ENCODE peak calls at places on chromosomes 12 and 14, in six cellular contexts. One of them, this sample, is unnamed. For H3K27me3, the result is how much of the 10 kb centered on the place peaks cover.

GRCh38 chr12:24749171-24749570 is 199.7 kb downstream of the BCAT1 start:
- DNase-seq in GM23338: no peak
- DNase-seq in PC-9: no peak
- DNase-seq in upper lobe of right lung: no peak
- DNase-seq in fibroblast of lung: no peak
- DNase-seq in HCT116: no peak
- DNase-seq in this sample: no peak

GRCh38 chr12:32896438-32897275 is at the start of gene PKP2:
- DNase-seq in upper lobe of right lung: peak
- DNase-seq in HCT116: peak
- DNase-seq in fibroblast of lung: peak
- DNase-seq in GM23338: peak
- DNase-seq in PC-9: peak
- DNase-seq in this sample: peak

GRCh38 chr12:108079731-108080130 is 49.4 kb upstream of the WSCD2 start:
- DNase-seq in fibroblast of lung: no peak
- DNase-seq in upper lobe of right lung: no peak
- DNase-seq in HCT116: no peak
- DNase-seq in GM23338: no peak
- DNase-seq in PC-9: no peak
- DNase-seq in this sample: no peak

GRCh38 chr12:51318846-51319570 is 5.0 kb downstream of the BIN2 start:
- DNase-seq in PC-9: no peak
- DNase-seq in HCT116: no peak
- DNase-seq in fibroblast of lung: no peak
- DNase-seq in GM23338: no peak
- DNase-seq in upper lobe of right lung: no peak
- DNase-seq in this sample: no peak

GRCh38 chr12:159131-159782 is 54.7 kb downstream of the SLC6A12 start:
- DNase-seq in fibroblast of lung: no peak
- DNase-seq in PC-9: no peak
- DNase-seq in HCT116: no peak
- DNase-seq in upper lobe of right lung: no peak
- DNase-seq in GM23338: no peak
- DNase-seq in this sample: no peak

GRCh38 chr12:64178122-64178521 is 44.0 kb downstream of the KICS2 start:
- DNase-seq in GM23338: no peak
- DNase-seq in PC-9: no peak
- DNase-seq in fibroblast of lung: peak
- DNase-seq in upper lobe of right lung: no peak
- DNase-seq in HCT116: no peak
- DNase-seq in this sample: no peak

GRCh38 chr14:68968051-68968450 is 11.1 kb downstream of the ACTN1 start:
- DNase-seq in GM23338: no peak
- DNase-seq in PC-9: no peak
- DNase-seq in fibroblast of lung: no peak
- DNase-seq in HCT116: no peak
- DNase-seq in upper lobe of right lung: no peak
- DNase-seq in this sample: no peak

GRCh38 chr12:83665755-83666154 is 979.0 kb downstream of the TMTC2 start:
- DNase-seq in upper lobe of right lung: no peak
- DNase-seq in GM23338: no peak
- DNase-seq in HCT116: no peak
- DNase-seq in PC-9: no peak
- DNase-seq in fibroblast of lung: no peak
- DNase-seq in this sample: peak

GRCh38 chr12:102958073-102958829 is 777 bp downstream of the ASCL1 start:
- DNase-seq in fibroblast of lung: peak
- DNase-seq in GM23338: peak
- DNase-seq in HCT116: no peak
- DNase-seq in PC-9: no peak
- DNase-seq in upper lobe of right lung: no peak
- DNase-seq in this sample: peak

GRCh38 chr14:65471038-65471878 is 58.7 kb downstream of the FUT8 start:
- DNase-seq in HCT116: no peak
- DNase-seq in PC-9: peak
- DNase-seq in fibroblast of lung: no peak
- DNase-seq in upper lobe of right lung: no peak
- DNase-seq in GM23338: no peak
- DNase-seq in this sample: peak

GRCh38 chr12:132197581-132198281 is 53.5 kb downstream of the NOC4L start:
- DNase-seq in upper lobe of right lung: no peak
- DNase-seq in HCT116: no peak
- DNase-seq in fibroblast of lung: no peak
- DNase-seq in GM23338: no peak
- DNase-seq in PC-9: no peak
- DNase-seq in this sample: no peak

GRCh38 chr14:52067873-52068740 is 752 bp downstream of the NID2 start:
- DNase-seq in PC-9: no peak
- DNase-seq in fibroblast of lung: peak
- DNase-seq in upper lobe of right lung: peak
- DNase-seq in HCT116: no peak
- DNase-seq in GM23338: peak
- DNase-seq in this sample: peak

GRCh38 chr12:30019386-30020140 is 235.8 kb upstream of the TMTC1 start:
- DNase-seq in PC-9: no peak
- DNase-seq in HCT116: no peak
- DNase-seq in GM23338: no peak
- DNase-seq in fibroblast of lung: peak
- DNase-seq in upper lobe of right lung: no peak
- DNase-seq in this sample: peak

GRCh38 chr12:93563807-93564538 is 8.5 kb upstream of the SOCS2 start:
- DNase-seq in GM23338: peak
- DNase-seq in PC-9: peak
- DNase-seq in HCT116: peak
- DNase-seq in fibroblast of lung: peak
- DNase-seq in upper lobe of right lung: no peak
- DNase-seq in this sample: no peak
- TF ChIP-seq CTCF in GM23338: peak
- TF ChIP-seq CTCF in PC-9: no peak
- TF ChIP-seq CTCF in HCT116: peak
- TF ChIP-seq CTCF in fibroblast of lung: peak
- TF ChIP-seq CTCF in upper lobe of right lung: no peak
- TF ChIP-seq CTCF in this sample: peak

GRCh38 chr14:32428875-32429274 is 99.8 kb downstream of the AKAP6 start:
- DNase-seq in fibroblast of lung: no peak
- DNase-seq in upper lobe of right lung: no peak
- DNase-seq in GM23338: no peak
- DNase-seq in PC-9: no peak
- DNase-seq in HCT116: no peak
- DNase-seq in this sample: no peak
- H3K4me3 ChIP-seq in fibroblast of lung: no peak
- H3K4me3 ChIP-seq in upper lobe of right lung: no peak
- H3K4me3 ChIP-seq in GM23338: no peak
- H3K4me3 ChIP-seq in PC-9: no peak
- H3K4me3 ChIP-seq in HCT116: no peak
- H3K4me3 ChIP-seq in this sample: no peak

GRCh38 chr14:88553886-88554457 is 835 bp downstream of the PTPN21 start:
- DNase-seq in fibroblast of lung: peak
- DNase-seq in PC-9: no peak
- DNase-seq in GM23338: peak
- DNase-seq in HCT116: no peak
- DNase-seq in upper lobe of right lung: no peak
- DNase-seq in this sample: no peak
- H3K27me3 ChIP-seq in fibroblast of lung: under half
- H3K27me3 ChIP-seq in PC-9: under half
- H3K27me3 ChIP-seq in GM23338: under half
- H3K27me3 ChIP-seq in HCT116: under half
- H3K27me3 ChIP-seq in upper lobe of right lung: under half
- H3K27me3 ChIP-seq in this sample: under half

DNA sequence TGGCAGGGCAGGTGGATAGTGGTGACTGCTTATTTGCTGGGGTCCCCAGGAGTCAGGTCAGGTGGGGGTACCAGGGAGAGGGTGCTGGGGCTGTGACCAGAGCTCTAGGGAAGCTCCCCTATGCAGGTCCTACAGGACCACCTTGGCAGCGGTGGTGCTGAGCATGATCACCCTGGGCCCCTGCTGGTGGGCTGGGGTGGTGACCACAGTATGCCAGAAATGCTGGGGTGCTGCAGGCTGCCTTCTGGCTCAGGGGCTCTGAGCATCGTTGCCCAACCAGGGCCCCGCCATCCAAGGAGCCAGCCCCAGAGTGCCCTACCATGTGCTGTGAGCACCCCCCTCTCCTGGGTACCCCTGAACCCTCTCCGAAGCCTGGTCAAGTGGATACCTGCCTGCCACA is 17.5 kb upstream of the NUDT14 start:
- DNase-seq in PC-9: no peak
- DNase-seq in fibroblast of lung: no peak
- DNase-seq in upper lobe of right lung: no peak
- DNase-seq in HCT116: no peak
- DNase-seq in GM23338: no peak
- DNase-seq in this sample: no peak
- TF ChIP-seq CTCF in PC-9: no peak
- TF ChIP-seq CTCF in fibroblast of lung: no peak
- TF ChIP-seq CTCF in upper lobe of right lung: no peak
- TF ChIP-seq CTCF in HCT116: peak
- TF ChIP-seq CTCF in GM23338: no peak
- TF ChIP-seq CTCF in this sample: peak

DNA sequence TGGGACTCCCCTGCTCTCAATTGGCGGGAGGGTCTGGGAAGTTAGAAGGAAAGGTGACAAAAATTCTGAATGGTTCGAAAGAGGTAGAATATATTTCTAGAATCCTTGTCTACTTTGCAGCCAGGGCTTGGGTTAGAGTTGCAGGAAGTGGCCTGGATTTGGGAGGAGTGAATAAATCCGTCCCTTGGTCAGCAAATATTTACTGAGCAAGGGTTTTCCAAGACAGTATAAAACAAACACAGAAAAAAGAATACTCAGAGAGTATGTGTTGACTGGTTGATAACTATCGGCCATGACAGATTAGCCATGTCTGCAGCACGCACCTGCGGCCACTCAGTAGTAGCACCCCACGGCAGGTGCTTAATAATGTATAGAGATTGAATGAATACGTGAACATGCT is 3.5 kb downstream of the LAG3 start:
- DNase-seq in upper lobe of right lung: no peak
- DNase-seq in fibroblast of lung: no peak
- DNase-seq in HCT116: no peak
- DNase-seq in GM23338: no peak
- DNase-seq in PC-9: no peak
- DNase-seq in this sample: no peak
- H3K4me3 ChIP-seq in upper lobe of right lung: no peak
- H3K4me3 ChIP-seq in fibroblast of lung: no peak
- H3K4me3 ChIP-seq in HCT116: no peak
- H3K4me3 ChIP-seq in GM23338: no peak
- H3K4me3 ChIP-seq in PC-9: no peak
- H3K4me3 ChIP-seq in this sample: no peak

DNA sequence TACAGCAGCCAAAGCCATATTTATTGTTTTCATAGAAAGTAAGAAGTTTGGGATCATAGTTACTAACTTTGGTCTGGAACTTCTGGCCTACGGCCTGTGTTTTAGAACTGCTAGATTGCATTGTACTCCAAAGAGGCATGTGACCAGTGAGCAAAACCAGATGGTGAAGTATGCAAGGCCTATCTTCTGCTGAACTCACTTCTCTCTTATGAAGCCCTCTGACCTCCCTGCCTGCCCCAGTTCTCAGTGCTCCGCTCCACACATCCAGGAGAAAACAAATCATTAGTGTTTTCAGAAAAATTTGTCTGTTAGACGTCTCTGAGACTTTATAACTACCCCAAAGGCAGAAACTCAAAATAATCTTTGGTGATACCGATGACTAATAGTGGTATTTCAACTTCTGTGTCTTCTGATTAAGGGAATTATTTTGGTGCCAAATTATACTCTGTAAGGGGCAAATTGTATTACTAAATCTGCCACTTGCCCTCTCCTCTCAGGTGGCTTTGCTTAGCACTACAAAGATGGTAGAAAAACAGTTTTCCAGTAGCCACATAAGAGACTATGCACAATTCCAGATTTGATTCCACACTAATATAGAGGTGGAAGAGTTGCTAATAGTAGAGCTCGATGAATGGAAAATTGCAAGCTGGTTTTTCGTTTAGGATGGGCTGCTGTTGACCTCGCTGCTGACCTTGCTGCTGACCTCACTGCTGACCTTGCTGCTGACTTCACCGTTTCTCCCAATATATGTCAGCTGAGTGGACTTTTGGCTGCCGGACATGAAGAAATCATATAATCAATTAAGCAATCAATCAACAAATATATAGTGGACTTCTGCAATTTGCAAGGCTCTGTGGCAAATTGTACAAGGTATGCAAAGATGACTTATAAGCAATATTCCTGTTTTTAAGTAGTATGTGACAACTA is 147.5 kb downstream of the KITLG start:
- DNase-seq in fibroblast of lung: peak
- DNase-seq in GM23338: no peak
- DNase-seq in upper lobe of right lung: no peak
- DNase-seq in HCT116: no peak
- DNase-seq in PC-9: no peak
- DNase-seq in this sample: no peak
- H3K27me3 ChIP-seq in fibroblast of lung: under half
- H3K27me3 ChIP-seq in GM23338: under half
- H3K27me3 ChIP-seq in upper lobe of right lung: under half
- H3K27me3 ChIP-seq in HCT116: under half
- H3K27me3 ChIP-seq in PC-9: under half
- H3K27me3 ChIP-seq in this sample: under half

GRCh38 chr12:77724367-77724957 is 106.2 kb upstream of the NAV3 start:
- DNase-seq in HCT116: peak
- DNase-seq in fibroblast of lung: peak
- DNase-seq in upper lobe of right lung: no peak
- DNase-seq in PC-9: no peak
- DNase-seq in GM23338: peak
- DNase-seq in this sample: no peak
- TF ChIP-seq CTCF in HCT116: peak
- TF ChIP-seq CTCF in fibroblast of lung: peak
- TF ChIP-seq CTCF in upper lobe of right lung: peak
- TF ChIP-seq CTCF in PC-9: peak
- TF ChIP-seq CTCF in GM23338: peak
- TF ChIP-seq CTCF in this sample: peak

DNA sequence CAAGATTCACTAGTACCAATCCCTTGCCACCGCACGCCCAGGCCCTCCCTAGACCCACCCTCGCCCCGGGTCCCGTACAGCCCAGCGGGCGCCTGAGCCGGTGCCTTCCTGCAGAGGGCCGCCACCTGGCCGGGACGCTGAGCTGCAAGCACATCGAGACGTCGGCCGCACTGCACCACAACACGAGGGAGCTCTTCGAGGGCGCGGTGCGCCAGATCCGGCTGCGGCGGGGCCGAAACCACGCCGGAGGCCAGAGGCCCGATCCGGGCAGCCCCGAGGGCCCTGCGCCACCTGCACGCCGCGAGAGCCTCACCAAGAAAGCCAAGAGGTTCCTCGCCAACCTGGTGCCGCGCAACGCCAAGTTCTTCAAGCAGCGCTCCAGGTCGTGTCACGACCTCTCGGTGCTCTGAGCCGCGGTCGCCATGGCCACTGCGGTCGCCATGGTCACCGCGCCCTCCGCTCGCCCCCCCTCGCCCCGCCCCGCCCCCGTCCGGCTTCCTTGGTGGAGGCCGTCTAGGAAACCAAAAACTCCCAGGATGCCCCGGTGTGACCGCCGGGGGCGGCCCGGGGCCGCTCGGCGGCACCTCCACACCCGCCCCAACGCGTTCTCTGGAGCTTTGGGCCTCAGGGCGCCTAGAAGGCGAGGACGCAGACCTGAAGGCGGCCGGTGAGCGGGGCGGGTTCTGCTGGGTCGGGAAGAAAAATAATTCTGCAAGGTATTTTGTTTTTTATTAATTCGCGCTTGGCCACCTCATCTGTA is 3.7 kb downstream of the REM2 start:
- DNase-seq in PC-9: peak
- DNase-seq in fibroblast of lung: peak
- DNase-seq in upper lobe of right lung: peak
- DNase-seq in HCT116: peak
- DNase-seq in GM23338: peak
- DNase-seq in this sample: peak
- H3K4me3 ChIP-seq in PC-9: peak
- H3K4me3 ChIP-seq in fibroblast of lung: peak
- H3K4me3 ChIP-seq in upper lobe of right lung: peak
- H3K4me3 ChIP-seq in HCT116: peak
- H3K4me3 ChIP-seq in GM23338: peak
- H3K4me3 ChIP-seq in this sample: peak

This sample was measured in BE2C.